ENCODE peak calls at places on chromosome 12, in five cellular contexts. C, X, F, E and S are unnamed samples.

GRCh38 chr12:69872804-69873203 is 47.8 kb downstream of the MYRFL start:
- DNase-seq in C (no peak), X (no peak), F (no peak), E (no peak), S (no peak)

GRCh38 chr12:128267246-128267622 is 264 bp downstream of the TMEM132C start:
- DNase-seq in C (no peak), X (no peak), F (no peak), E (no peak), S (no peak)

GRCh38 chr12:123854918-123855317 is 92.8 kb downstream of the DNAH10 start:
- DNase-seq in C (no peak), X (no peak), F (no peak), E (peak), S (no peak)

GRCh38 chr12:3751151-3752095 is 1.5 kb downstream of the CRACR2A start:
- DNase-seq in C (no peak), X (no peak), F (no peak), E (no peak), S (no peak)

GRCh38 chr12:120965534-120966091 is 12.7 kb upstream of the HNF1A start:
- DNase-seq in C (no peak), X (no peak), F (no peak), E (no peak), S (no peak)

GRCh38 chr12:50537538-50537919 is 32.7 kb downstream of the DIP2B start:
- DNase-seq in C (peak), X (no peak), F (peak), E (no peak), S (no peak)

GRCh38 chr12:10140001-10140400 is 10.0 kb upstream of the CLEC7A start:
- DNase-seq in C (no peak), X (peak), F (peak), E (peak), S (no peak)

GRCh38 chr12:115118177-115118724 is 434.3 kb upstream of the TBX3 start:
- DNase-seq in C (no peak), X (no peak), F (no peak), E (no peak), S (no peak)

GRCh38 chr12:77433799-77434198 is 368.4 kb upstream of the E2F7 start:
- DNase-seq in C (no peak), X (no peak), F (peak), E (no peak), S (peak)

GRCh38 chr12:14828896-14829295 is 14.4 kb downstream of the ART4 start:
- DNase-seq in C (no peak), X (peak), F (peak), E (no peak), S (no peak)

DNA sequence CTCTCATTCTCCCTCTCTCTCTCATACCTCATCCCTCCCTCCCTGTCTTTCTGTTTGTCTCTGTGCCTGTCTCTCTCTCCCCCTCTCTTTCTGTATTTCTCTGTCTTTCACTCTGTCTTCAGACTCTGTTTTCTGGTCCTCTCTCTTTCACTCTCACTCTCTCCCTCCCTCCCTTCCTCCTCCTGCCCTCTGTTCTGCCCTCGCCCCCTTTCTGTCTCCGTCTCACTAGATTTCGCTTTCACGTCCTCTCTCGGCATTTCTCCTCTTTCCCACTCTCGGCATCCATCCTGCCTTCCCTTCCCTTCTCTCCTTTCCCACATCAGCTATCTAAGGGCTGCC is 183.0 kb downstream of the PHETA1 start:
- DNase-seq in C (no peak), X (no peak), F (no peak), E (no peak), S (no peak)
- H3K4me3 ChIP-seq in C (no peak), X (no peak), F (no peak), E (no peak), S (no peak)

GRCh38 chr12:133156125-133156690 is 25.1 kb upstream of the ZNF268 start:
- DNase-seq in C (no peak), X (no peak), F (no peak), E (no peak), S (no peak)
- H3K4me3 ChIP-seq in C (no peak), X (no peak), F (no peak), E (no peak), S (no peak)

GRCh38 chr12:27542628-27543027 is 18.6 kb downstream of the PPFIBP1 start:
- DNase-seq in C (no peak), X (no peak), F (peak), E (no peak), S (peak)
- H3K4me3 ChIP-seq in C (no peak), X (no peak), F (no peak), E (no peak), S (no peak)

GRCh38 chr12:30197392-30198047 is 413.8 kb upstream of the TMTC1 start:
- DNase-seq in C (no peak), X (no peak), F (peak), E (no peak), S (no peak)

GRCh38 chr12:30200864-30201263 is 417.1 kb upstream of the TMTC1 start:
- DNase-seq in C (no peak), X (no peak), F (peak), E (no peak), S (no peak)

GRCh38 chr12:30202521-30203259 is 418.9 kb upstream of the TMTC1 start:
- DNase-seq in C (no peak), X (no peak), F (no peak), E (peak), S (no peak)

GRCh38 chr12:30203981-30204380 is 420.2 kb upstream of the TMTC1 start:
- DNase-seq in C (no peak), X (no peak), F (no peak), E (no peak), S (no peak)

GRCh38 chr12:30201301-30202160 is 417.8 kb upstream of the TMTC1 start:
- DNase-seq in C (no peak), X (no peak), F (no peak), E (peak), S (no peak)
- H3K4me3 ChIP-seq in C (no peak), X (no peak), F (peak), E (no peak), S (no peak)

GRCh38 chr12:52041695-52042123 is 9.5 kb upstream of the NR4A1 start:
- DNase-seq in C (no peak), X (no peak), F (no peak), E (no peak), S (no peak)
- H3K4me3 ChIP-seq in C (no peak), X (no peak), F (no peak), E (no peak), S (no peak)

GRCh38 chr12:28308891-28309290 is 118.6 kb downstream of the CCDC91 start:
- DNase-seq in C (no peak), X (no peak), F (peak), E (no peak), S (no peak)

GRCh38 chr12:28316067-28316466 is 125.8 kb downstream of the CCDC91 start:
- DNase-seq in C (no peak), X (no peak), F (no peak), E (no peak), S (no peak)

GRCh38 chr12:28318273-28318672 is 128.0 kb downstream of the CCDC91 start:
- DNase-seq in C (no peak), X (no peak), F (no peak), E (no peak), S (no peak)

GRCh38 chr12:28313631-28314030 is 123.4 kb downstream of the CCDC91 start:
- DNase-seq in C (no peak), X (no peak), F (peak), E (no peak), S (no peak)
- H3K4me3 ChIP-seq in C (no peak), X (no peak), F (no peak), E (no peak), S (no peak)

GRCh38 chr12:132109741-132110140 is 34.4 kb downstream of the DDX51 start:
- DNase-seq in C (no peak), X (no peak), F (peak), E (no peak), S (no peak)
- H3K4me3 ChIP-seq in C (no peak), X (no peak), F (no peak), E (no peak), S (no peak)

GRCh38 chr12:107586256-107586970 is 99.2 kb upstream of the PWP1 start:
- DNase-seq in C (no peak), X (no peak), F (no peak), E (no peak), S (no peak)

GRCh38 chr12:107584523-107584922 is 101.1 kb upstream of the PWP1 start:
- DNase-seq in C (no peak), X (no peak), F (no peak), E (no peak), S (no peak)

GRCh38 chr12:107580750-107581529 is 104.7 kb upstream of the PWP1 start:
- DNase-seq in C (no peak), X (no peak), F (no peak), E (no peak), S (no peak)

DNA sequence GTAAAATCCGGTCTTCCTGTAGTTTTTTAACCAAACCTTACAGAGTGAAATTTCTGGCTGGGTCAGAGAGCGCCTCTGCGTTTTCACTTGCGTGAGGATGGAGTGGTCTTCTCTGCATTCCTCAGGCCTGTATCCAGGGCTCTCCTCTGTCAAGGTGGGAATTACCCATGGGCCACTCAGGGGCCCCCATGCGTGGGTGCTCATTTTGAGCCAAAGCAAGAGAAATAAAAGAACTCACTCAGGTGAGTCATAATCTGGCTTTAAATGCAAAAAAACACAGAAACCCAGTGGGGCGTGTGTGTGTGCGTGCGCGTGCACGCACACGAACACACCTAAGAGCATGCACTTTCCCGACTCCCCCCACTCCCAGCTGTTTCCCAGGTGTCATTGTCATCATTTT is 104.0 kb upstream of the PWP1 start:
- DNase-seq in C (no peak), X (no peak), F (no peak), E (no peak), S (no peak)
- H3K4me3 ChIP-seq in C (no peak), X (no peak), F (peak), E (no peak), S (no peak)

DNA sequence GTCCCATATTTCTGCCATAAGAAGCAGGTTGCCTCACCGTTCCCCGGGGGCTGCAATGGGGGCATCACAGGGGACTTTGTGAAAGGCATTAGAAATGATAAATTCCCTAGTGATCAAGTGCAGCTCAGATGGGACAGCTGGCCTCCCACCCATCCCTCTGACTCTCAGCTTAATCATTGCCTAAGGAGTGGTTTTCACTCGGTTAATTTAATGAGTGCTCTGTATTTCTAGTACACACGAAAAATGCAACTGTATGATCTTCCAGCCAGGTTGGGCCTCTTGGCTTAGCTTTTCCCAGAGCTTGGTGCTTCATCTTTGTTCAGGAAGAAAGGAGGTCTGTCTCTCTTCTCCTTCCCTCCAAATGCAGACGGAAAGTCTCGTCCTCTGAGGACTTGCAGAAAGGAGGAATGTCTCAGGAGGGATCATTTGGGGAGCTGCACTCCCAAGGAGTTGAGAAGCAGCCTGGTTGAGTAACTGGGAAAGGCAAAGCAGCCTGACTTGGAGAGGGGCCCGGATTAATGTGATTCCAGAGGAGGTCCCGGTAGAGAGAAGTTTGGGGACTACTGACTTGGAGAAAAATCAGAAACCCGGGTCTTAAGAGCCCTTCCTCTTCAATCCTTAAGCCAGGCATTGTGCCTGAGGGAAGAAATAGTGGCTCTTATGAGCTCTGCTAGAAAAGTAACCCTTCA is 7.2 kb downstream of the CD9 start:
- DNase-seq in C (no peak), X (no peak), F (no peak), E (no peak), S (no peak)
- H3K4me3 ChIP-seq in C (no peak), X (no peak), F (no peak), E (no peak), S (no peak)